ENCODE peak calls at places on chromosomes 12 and 14, in eight cellular contexts. S is fibroblast of lung, X is heart left ventricle, Z is dorsolateral prefrontal cortex, V is astrocyte of the spinal cord, O is A549, B is bronchial epithelial cell, R is GM12865. E is an unnamed sample.

GRCh38 chr12:46089414-46090162 is 99.2 kb upstream of the SCAF11 start:
- DNase-seq in Z (no peak), B (peak), V (no peak), X (no peak), O (no peak), R (no peak), S (no peak), E (no peak)

GRCh38 chr14:22047105-22047504 is 373.5 kb upstream of the OR4E1 start:
- DNase-seq in X (no peak), O (no peak), S (no peak), R (peak), Z (no peak), B (peak), V (no peak), E (no peak)

GRCh38 chr14:68922201-68922613 is 56.9 kb downstream of the ACTN1 start:
- DNase-seq in R (no peak), Z (no peak), O (no peak), B (no peak), V (no peak), X (no peak), S (peak), E (no peak)

GRCh38 chr12:1846421-1847405 is 26.3 kb downstream of the LRTM2 start:
- DNase-seq in B (no peak), Z (no peak), S (no peak), O (no peak), V (no peak), R (no peak), X (no peak), E (no peak)

GRCh38 chr14:37844614-37845013 is 249.2 kb downstream of the TTC6 start:
- DNase-seq in V (no peak), Z (no peak), O (no peak), B (no peak), X (no peak), S (no peak), R (no peak), E (no peak)

GRCh38 chr12:68772714-68773113 is 26.7 kb downstream of the SLC35E3 start:
- DNase-seq in V (no peak), Z (no peak), O (no peak), S (no peak), R (peak), B (no peak), X (no peak), E (no peak)

GRCh38 chr14:101150010-101150409 is 246.5 kb upstream of the RTL1 start:
- DNase-seq in S (no peak), Z (no peak), R (no peak), O (no peak), X (no peak), V (no peak), B (no peak), E (no peak)

GRCh38 chr12:47742253-47742825 is 16.3 kb downstream of the RAPGEF3 start:
- DNase-seq in S (peak), X (no peak), V (peak), B (peak), Z (no peak), R (peak), O (peak), E (no peak)

GRCh38 chr14:54711812-54712211 is 144.9 kb downstream of the SAMD4A start:
- DNase-seq in Z (no peak), R (peak), V (no peak), X (no peak), B (no peak), O (no peak), S (no peak), E (no peak)

GRCh38 chr12:24838531-24838950 is 110.4 kb downstream of the BCAT1 start:
- DNase-seq in V (peak), S (peak), O (no peak), B (no peak), Z (no peak), X (no peak), R (peak), E (peak)

GRCh38 chr12:58450868-58451482 is 469.3 kb downstream of the LRIG3 start:
- DNase-seq in Z (no peak), O (no peak), S (no peak), X (no peak), B (no peak), V (no peak), R (no peak), E (no peak)

GRCh38 chr12:100672075-100672592 is 98.7 kb downstream of the GAS2L3 start:
- DNase-seq in O (peak), R (peak), Z (no peak), B (no peak), V (no peak), S (no peak), X (no peak), E (no peak)

GRCh38 chr14:71527807-71528206 is 404.4 kb upstream of the RGS6 start:
- DNase-seq in R (no peak), V (no peak), X (no peak), Z (no peak), S (no peak), B (no peak), O (no peak), E (no peak)

GRCh38 chr12:6752181-6752930 is 585 bp downstream of the MLF2 start:
- DNase-seq in O (peak), B (peak), V (peak), S (peak), R (peak), Z (peak), X (peak), E (no peak)

GRCh38 chr12:23472329-23472971 is 477.0 kb downstream of the SOX5 start:
- DNase-seq in R (no peak), X (no peak), Z (no peak), B (peak), S (no peak), O (no peak), V (no peak), E (no peak)

GRCh38 chr12:128825845-128826244 is 2.1 kb upstream of the SLC15A4 start:
- DNase-seq in Z (no peak), S (no peak), O (no peak), B (no peak), X (no peak), R (no peak), V (no peak), E (no peak)

GRCh38 chr12:1553546-1553945 is 40.8 kb downstream of the FBXL14 start:
- DNase-seq in S (no peak), Z (no peak), O (no peak), V (no peak), R (no peak), X (no peak), B (no peak), E (no peak)

GRCh38 chr14:35915775-35916174 is 89.6 kb downstream of the BRMS1L start:
- DNase-seq in X (no peak), R (no peak), O (no peak), Z (no peak), B (no peak), V (no peak), S (no peak), E (no peak)

GRCh38 chr12:132506730-132507538 is 17.0 kb downstream of the FBRSL1 start:
- DNase-seq in V (peak), Z (peak), B (peak), X (peak), R (no peak), O (no peak), S (peak), E (peak)

GRCh38 chr12:3445127-3445978 is 45.6 kb upstream of the PRMT8 start:
- DNase-seq in O (no peak), Z (no peak), X (no peak), S (no peak), V (no peak), B (no peak), R (no peak), E (no peak)

GRCh38 chr12:32477714-32478113 is 78.4 kb downstream of the FGD4 start:
- DNase-seq in V (peak), Z (no peak), R (no peak), S (no peak), B (no peak), O (no peak), X (no peak), E (peak)

GRCh38 chr12:106647793-106648514 is 65.2 kb downstream of the RFX4 start:
- DNase-seq in V (no peak), O (no peak), S (no peak), X (no peak), B (no peak), Z (no peak), R (no peak), E (no peak)

GRCh38 chr12:105279460-105280056 is 43.6 kb upstream of the APPL2 start:
- DNase-seq in S (peak), Z (no peak), X (no peak), V (no peak), O (no peak), B (peak), R (peak), E (no peak)

GRCh38 chr14:64708148-64709004 is 4.2 kb downstream of the PLEKHG3 start:
- DNase-seq in X (peak), O (peak), S (no peak), B (peak), V (no peak), Z (no peak), R (no peak), E (no peak)

GRCh38 chr12:4809449-4810218 is 89.4 kb downstream of the GALNT8 start:
- DNase-seq in Z (peak), R (no peak), V (no peak), S (no peak), B (no peak), O (no peak), X (no peak), E (no peak)

GRCh38 chr14:34439090-34439489 is 22.9 kb downstream of the SPTSSA start:
- DNase-seq in B (no peak), Z (no peak), X (no peak), R (no peak), S (no peak), O (no peak), V (no peak), E (no peak)

GRCh38 chr12:69055706-69056105 is 122.7 kb upstream of the CPM start:
- DNase-seq in S (no peak), X (no peak), Z (no peak), B (no peak), V (no peak), O (no peak), R (no peak), E (no peak)

GRCh38 chr12:75446857-75447256 is 33.7 kb upstream of the GLIPR1 start:
- DNase-seq in V (peak), Z (no peak), O (peak), R (no peak), B (peak), S (peak), X (no peak), E (peak)

GRCh38 chr12:113149361-113150150 is at the start of gene CFAP73:
- DNase-seq in V (peak), S (peak), B (peak), Z (peak), X (peak), R (no peak), O (peak), E (peak)

GRCh38 chr12:74780458-74781241 is 243.0 kb downstream of the ATXN7L3B start:
- DNase-seq in S (no peak), V (peak), O (no peak), Z (no peak), X (no peak), R (no peak), B (peak), E (peak)

GRCh38 chr12:65891219-65891618 is 66.9 kb downstream of the HMGA2 start:
- DNase-seq in O (no peak), X (no peak), S (peak), Z (no peak), V (peak), R (no peak), B (no peak), E (no peak)

GRCh38 chr12:106736051-106736957 is 38.2 kb upstream of the RIC8B start:
- DNase-seq in O (no peak), V (no peak), R (peak), Z (no peak), S (no peak), B (peak), X (no peak), E (no peak)

GRCh38 chr12:65232490-65233077 is 45.9 kb upstream of the MSRB3 start:
- DNase-seq in Z (no peak), B (peak), X (no peak), R (peak), V (peak), O (peak), S (peak), E (no peak)

GRCh38 chr12:69007166-69007857 is 74.3 kb upstream of the CPM start:
- DNase-seq in Z (no peak), V (peak), O (no peak), R (no peak), X (no peak), S (peak), B (peak), E (peak)

GRCh38 chr14:68593806-68594536 is 198.9 kb downstream of the ZFP36L1 start:
- DNase-seq in Z (no peak), O (no peak), X (no peak), R (no peak), V (peak), B (no peak), S (peak), E (peak)

GRCh38 chr14:81435048-81435577 is 35.0 kb upstream of the STON2 start:
- DNase-seq in Z (no peak), X (no peak), V (no peak), B (no peak), R (no peak), O (no peak), S (no peak), E (no peak)

GRCh38 chr12:121611306-121611705 is 15.0 kb upstream of the ORAI1 start:
- DNase-seq in B (no peak), Z (no peak), X (no peak), V (no peak), S (no peak), O (no peak), R (no peak), E (no peak)

DNA sequence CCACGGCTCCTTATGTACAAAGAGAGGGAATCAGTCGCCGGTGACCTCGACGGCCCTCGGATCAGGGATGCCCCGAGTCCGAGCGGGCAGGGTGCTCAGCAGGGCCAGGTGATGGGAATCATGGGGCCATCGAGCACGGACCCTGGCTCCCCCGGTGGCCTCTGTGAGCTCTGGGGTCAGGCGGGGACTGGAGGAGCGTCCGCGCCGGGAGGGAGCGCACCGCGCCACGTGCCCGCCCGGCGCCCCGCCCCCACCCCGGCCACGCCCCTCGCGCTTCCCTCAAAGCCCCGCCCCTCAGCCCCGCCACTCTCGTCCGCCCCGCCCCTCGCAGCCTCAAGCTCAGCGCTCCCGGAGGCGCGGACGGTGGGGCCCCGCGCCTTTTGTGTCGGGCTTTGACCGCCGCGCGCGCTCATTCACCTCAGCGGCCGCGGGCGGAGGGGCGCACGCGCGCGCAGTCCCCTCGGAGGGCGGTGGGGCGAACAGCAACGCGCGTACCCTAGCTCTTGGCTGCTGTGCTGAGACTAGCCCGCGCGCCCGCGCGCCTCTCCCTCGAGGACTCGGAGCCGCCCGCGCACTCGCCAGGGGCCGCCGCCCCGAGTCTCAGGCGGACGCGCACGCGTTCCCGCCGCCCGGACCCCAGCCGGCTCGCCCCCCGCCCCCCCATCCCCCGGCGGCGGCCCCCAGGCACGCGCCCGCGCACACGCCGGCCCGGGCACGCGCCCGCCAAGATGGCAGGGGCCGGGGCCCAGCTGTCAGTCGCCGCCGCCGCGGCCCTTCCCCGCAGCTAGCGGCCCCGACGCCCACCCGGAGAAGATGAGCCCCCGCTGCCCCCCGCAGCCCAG is 93.9 kb upstream of the EVL start:
- DNase-seq in V (peak), X (peak), S (peak), O (peak), R (peak), B (peak), Z (peak), E (peak)
- H3K4me3 ChIP-seq in V (peak), X (peak), S (peak), O (peak), R (peak), B (peak), Z (peak), E (peak)

DNA sequence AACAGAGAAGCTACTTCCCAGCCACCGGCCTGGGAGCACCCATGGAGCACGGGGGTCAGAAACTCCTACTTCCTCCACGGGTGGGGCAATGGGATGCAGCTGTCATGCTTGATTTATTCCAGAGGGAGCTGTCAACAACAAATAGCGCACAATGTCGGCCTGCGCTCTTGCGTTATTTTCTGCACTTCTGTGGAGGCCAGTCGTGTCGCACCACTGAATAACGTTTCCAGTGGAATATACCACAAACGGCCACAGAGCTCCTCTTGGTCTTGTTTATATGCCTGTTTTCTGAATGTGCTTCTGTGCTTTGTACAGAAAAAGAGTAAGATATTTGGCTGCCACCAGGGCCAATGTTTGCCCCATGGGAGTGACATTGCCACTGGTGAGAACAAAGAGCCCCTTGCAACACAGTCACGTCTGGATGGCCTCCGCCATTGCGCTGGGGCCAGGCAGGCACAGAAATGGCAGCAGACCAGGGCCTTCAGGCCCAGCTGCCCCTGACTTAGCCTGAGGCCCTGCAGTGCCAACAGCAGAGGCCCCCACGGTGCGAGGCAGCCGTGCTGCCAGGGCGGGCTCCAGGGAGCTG is 28.8 kb upstream of the TMEM179 start:
- DNase-seq in O (no peak), X (no peak), Z (no peak), B (no peak), S (no peak), V (no peak), R (no peak), E (no peak)
- H3K4me3 ChIP-seq in O (no peak), X (no peak), Z (no peak), B (no peak), S (no peak), V (no peak), R (no peak), E (no peak)

GRCh38 chr12:110687770-110688169 is 1.1 kb downstream of the HVCN1 start:
- DNase-seq in X (no peak), R (peak), V (no peak), O (no peak), S (no peak), Z (no peak), B (no peak), E (no peak)
- H3K4me3 ChIP-seq in X (no peak), R (peak), V (no peak), O (no peak), S (no peak), Z (peak), B (no peak), E (no peak)

GRCh38 chr14:61469771-61470170 is 148.4 kb downstream of the PRKCH start:
- DNase-seq in B (no peak), S (no peak), X (no peak), R (no peak), O (no peak), Z (no peak), V (no peak), E (no peak)

GRCh38 chr14:61472025-61472672 is 150.8 kb downstream of the PRKCH start:
- DNase-seq in R (peak), S (peak), O (peak), B (peak), V (peak), Z (no peak), X (peak), E (peak)

GRCh38 chr14:61470954-61471279 is 149.5 kb downstream of the PRKCH start:
- DNase-seq in Z (no peak), S (no peak), B (no peak), R (no peak), V (no peak), O (no peak), X (no peak), E (no peak)

GRCh38 chr14:61471297-61471980 is 150.1 kb downstream of the PRKCH start:
- DNase-seq in R (no peak), O (no peak), Z (no peak), B (no peak), S (no peak), V (no peak), X (no peak), E (no peak)

GRCh38 chr14:61470261-61470953 is 149.0 kb downstream of the PRKCH start:
- DNase-seq in B (peak), X (peak), O (no peak), V (peak), Z (no peak), R (no peak), S (peak), E (peak)
- H3K4me3 ChIP-seq in B (no peak), X (no peak), O (no peak), V (no peak), Z (peak), R (no peak), S (peak), E (no peak)

DNA sequence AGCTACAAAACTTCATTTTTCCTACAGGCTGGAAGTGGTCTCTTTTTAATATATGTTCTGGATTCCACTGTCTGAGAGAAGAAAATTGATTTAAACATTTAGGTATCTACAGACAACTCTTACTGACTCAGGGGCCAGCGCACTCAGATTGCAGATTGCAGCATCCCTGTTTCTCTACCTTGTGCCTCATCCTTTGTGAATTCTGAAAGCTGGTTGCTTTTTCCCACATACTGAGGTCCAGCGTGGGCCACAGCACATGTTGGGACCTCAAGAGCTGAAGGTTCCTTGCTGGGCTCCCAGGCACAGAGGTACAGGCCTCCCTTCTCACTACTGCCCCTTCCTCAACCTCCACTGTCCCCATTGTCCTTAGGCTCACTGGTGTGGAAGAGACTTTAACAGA is 101.7 kb upstream of the CCDC175 start:
- DNase-seq in S (no peak), B (no peak), V (peak), R (no peak), O (no peak), Z (no peak), X (no peak), E (no peak)
- H3K4me3 ChIP-seq in S (no peak), B (no peak), V (no peak), R (no peak), O (no peak), Z (no peak), X (no peak), E (no peak)

DNA sequence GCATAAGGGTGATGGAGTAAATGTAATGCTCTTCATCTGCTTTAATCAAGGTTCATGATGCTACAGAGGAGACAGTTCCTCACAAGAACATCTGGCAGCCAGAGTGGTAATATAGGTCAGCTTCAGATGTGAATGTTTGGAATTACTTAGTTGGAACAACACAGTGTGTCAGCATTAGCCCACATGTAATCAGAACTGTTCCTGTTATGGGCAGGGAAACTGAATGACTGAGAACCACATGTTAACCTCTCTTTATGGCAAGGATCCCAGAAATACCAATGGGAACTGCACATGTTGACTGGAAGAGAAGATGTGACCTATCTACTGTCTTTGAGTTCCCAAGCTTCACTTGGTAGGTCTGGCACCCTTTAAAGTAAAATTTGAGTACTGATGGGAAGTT is 390.1 kb upstream of the PDE3A start:
- DNase-seq in B (peak), S (peak), R (no peak), V (peak), O (no peak), Z (no peak), X (no peak), E (peak)
- H3K4me3 ChIP-seq in B (no peak), S (no peak), R (no peak), V (no peak), O (no peak), Z (no peak), X (no peak), E (no peak)

GRCh38 chr12:124457287-124458219 is 109.9 kb downstream of the NCOR2 start:
- DNase-seq in V (peak), S (peak), Z (peak), B (no peak), R (peak), O (no peak), X (peak), E (no peak)
- H3K4me3 ChIP-seq in V (no peak), S (peak), Z (peak), B (no peak), R (peak), O (no peak), X (no peak), E (no peak)

E was measured in skeletal muscle cell.